ENCODE peak calls at places on chromosomes 4 and X, in four cellular contexts. B is suprapubic skin, W is choroid plexus epithelial cell, L is astrocyte of the spinal cord. P is an unnamed sample.
A peak's percentile ranks its signal among the peaks of the same experiment; 100 is the strongest.

GRCh38 chr4:4422856-4423485 is 36.1 kb downstream of the NSG1 start:
- DNase-seq in B (no peak), L (no peak), W (no peak), P (no peak)

GRCh38 chr4:1407657-1408333 is 1.6 kb upstream of the NKX1-1 start:
- DNase-seq in L (no peak), B (no peak), W (no peak), P (no peak)

GRCh38 chrX:111615227-111615626 is 65.7 kb upstream of the ALG13 start:
- DNase-seq in B (no peak), W (no peak), L (no peak), P (no peak)

GRCh38 chr4:118845552-118846065 is 9.7 kb upstream of the SEC24D start:
- DNase-seq in W (no peak), B (no peak), L (no peak), P (no peak)

GRCh38 chrX:101787934-101788333 is 128.3 kb upstream of the ARMCX2 start:
- DNase-seq in B (no peak), L (no peak), W (no peak), P (no peak)

GRCh38 chr4:157291071-157291470 is 70.5 kb downstream of the GRIA2 start:
- DNase-seq in W (peak; percentile 5), L (no peak), B (no peak), P (no peak)

GRCh38 chr4:156677656-156678055 is 293.9 kb downstream of the PDGFC start:
- DNase-seq in L (no peak), W (no peak), B (no peak), P (no peak)

GRCh38 chrX:16687514-16687913 is 25.0 kb downstream of the CTPS2 start:
- DNase-seq in W (no peak), B (no peak), L (no peak), P (no peak)

GRCh38 chr4:153988446-153988845 is 199.6 kb upstream of the SFRP2 start:
- DNase-seq in W (peak; percentile 7), L (peak; percentile 32), B (no peak), P (peak; percentile 53)

GRCh38 chr4:120725639-120726585 is 196.6 kb downstream of the PRDM5 start:
- DNase-seq in W (no peak), B (no peak), L (no peak), P (no peak)

GRCh38 chr4:26023191-26023972 is 109.4 kb downstream of the SMIM20 start:
- DNase-seq in L (peak; percentile 18), W (peak; percentile 35), B (no peak), P (no peak)

GRCh38 chr4:183343730-183344129 is 21.5 kb upstream of the CLDN24 start:
- DNase-seq in L (no peak), W (no peak), B (peak; percentile 24), P (no peak)

GRCh38 chrX:139126493-139126892 is 404.0 kb upstream of the F9 start:
- DNase-seq in B (no peak), W (no peak), L (no peak), P (no peak)

GRCh38 chrX:19849433-19850190 is 37.8 kb downstream of the SH3KBP1 start:
- DNase-seq in B (no peak), W (peak; percentile 29), L (no peak), P (no peak)

GRCh38 chrX:123878177-123878576 is 18.3 kb downstream of the XIAP start:
- DNase-seq in B (no peak), L (peak; percentile 34), W (peak; percentile 38), P (no peak)

GRCh38 chrX:49203536-49203935 is 3.5 kb upstream of the SYP start:
- DNase-seq in B (no peak), W (no peak), L (no peak), P (no peak)

GRCh38 chr4:119103263-119103662 is 32.4 kb upstream of the MYOZ2 start:
- DNase-seq in B (no peak), W (peak; percentile 98), L (peak; percentile 97), P (peak; percentile 92)

GRCh38 chrX:95885074-95885473 is 799.6 kb upstream of the DIAPH2 start:
- DNase-seq in B (no peak), L (peak; percentile 47), W (peak; percentile 55), P (peak; percentile 55)

GRCh38 chrX:149996515-149996914 is 58.2 kb upstream of the EOLA2 start:
- DNase-seq in W (no peak), L (no peak), B (no peak), P (no peak)

GRCh38 chr4:24624381-24624780 is 40.0 kb upstream of the DHX15 start:
- DNase-seq in L (no peak), B (no peak), W (peak; percentile 35), P (no peak)

GRCh38 chr4:48904101-48904500 is 2.5 kb downstream of the OCIAD2 start:
- DNase-seq in B (no peak), L (no peak), W (no peak), P (no peak)

GRCh38 chrX:63350551-63350950 is 581 bp downstream of the SPIN4 start:
- DNase-seq in L (no peak), W (no peak), B (no peak), P (no peak)

GRCh38 chrX:63784902-63785692 is at the start of gene ARHGEF9:
- DNase-seq in B (no peak), W (peak; percentile 5), L (no peak), P (no peak)

DNA sequence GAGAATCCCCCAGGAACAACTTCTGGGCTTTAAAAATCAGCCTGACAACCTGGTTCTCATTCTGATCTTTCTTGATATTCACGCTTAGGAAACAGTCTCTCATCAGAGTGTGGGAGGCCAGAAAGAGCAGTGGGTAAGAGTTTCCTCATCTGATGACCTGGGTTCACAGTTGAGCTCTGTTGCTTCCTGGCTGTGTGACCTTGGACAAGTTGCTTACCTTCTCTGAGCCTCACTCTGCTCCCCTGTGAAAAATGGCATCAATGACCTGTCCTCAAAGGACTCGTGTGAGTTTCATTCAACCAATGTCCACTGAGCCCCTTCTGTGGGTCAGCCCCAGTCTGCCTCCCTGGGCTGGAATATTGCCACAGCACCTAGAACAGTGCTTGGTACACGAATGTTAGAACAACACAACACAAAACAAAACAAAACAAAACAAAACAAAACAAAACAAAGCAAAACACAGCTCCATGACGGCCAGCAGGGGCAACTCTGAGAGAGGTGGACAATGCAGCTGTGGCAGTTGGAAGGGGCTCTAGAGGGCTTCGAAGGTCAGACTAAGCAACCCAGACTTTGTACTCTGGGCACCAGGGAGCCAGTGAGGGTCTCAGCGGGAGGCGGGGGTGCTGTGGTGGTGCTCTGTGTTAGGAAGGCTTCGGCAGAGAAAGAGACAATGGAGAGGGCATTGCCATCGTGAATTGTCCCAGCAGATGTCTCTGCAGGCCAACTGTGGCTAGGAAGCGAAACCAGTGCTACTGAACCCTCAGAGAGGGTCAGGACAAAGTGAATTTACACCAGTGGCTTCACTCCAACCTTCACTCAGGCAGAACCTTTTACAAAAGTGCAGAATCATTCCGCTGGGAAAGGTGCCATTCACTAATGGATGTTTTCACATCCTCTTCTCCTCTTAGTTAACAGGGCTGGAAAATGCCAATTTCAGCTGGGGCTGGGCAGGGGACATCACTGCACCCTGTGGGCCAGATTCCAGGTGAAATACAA is 14.3 kb upstream of the C4orf50 start:
- DNase-seq in W (no peak), L (no peak), B (no peak), P (no peak)
- TF ChIP-seq CTCF in W (no peak), L (no peak), B (no peak), P (no peak)

DNA sequence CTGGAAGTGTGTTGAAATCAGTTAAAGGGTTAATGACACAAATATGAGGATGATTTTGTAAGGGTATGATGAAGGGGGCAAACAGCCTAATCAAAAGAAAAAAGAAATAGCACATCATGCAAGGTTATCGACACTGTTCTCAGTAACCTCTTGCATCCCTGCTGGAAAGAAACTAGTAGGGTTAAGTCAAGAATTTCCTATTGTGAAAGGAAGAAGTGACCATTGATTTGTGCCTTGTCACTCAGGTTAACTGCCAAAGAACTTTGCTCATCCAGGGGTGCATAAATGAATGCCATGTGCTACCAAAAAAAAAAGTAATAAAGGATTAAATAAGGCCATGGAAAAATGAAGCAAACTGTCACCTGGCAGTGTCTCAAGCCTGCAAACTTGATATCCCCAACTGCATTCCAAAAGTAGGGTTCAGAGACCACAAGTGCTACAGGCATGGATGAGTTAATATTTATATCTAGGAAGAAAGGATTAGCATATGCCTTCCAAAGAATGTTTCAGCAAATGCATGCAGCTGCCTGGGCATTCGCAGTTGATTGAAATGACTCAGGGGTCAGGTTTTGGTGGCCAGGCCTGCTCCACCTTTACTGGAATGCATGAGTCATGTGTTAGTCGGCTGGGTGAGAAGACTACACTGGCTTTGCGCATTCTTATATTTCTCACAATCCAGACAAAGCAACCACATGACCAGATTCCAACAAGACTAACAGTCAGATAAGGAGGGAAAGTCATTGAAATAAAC is 78.4 kb upstream of the ATXN3L start:
- DNase-seq in L (peak; percentile 98), B (no peak), W (peak; percentile 98), P (peak; percentile 94)
- H3K4me3 ChIP-seq in L (no peak overlapping the region), B (no peak overlapping the region), W (no peak overlapping the region), P (no peak overlapping the region)

GRCh38 chrX:27924261-27924660 is 57.0 kb downstream of the DCAF8L1 start:
- DNase-seq in L (no peak), W (no peak), B (no peak), P (no peak)

GRCh38 chrX:27924718-27925117 is 56.5 kb downstream of the DCAF8L1 start:
- DNase-seq in L (no peak), B (no peak), W (no peak), P (no peak)

GRCh38 chrX:27917713-27918500 is 63.3 kb downstream of the DCAF8L1 start:
- DNase-seq in L (no peak), B (no peak), W (no peak), P (no peak)

GRCh38 chrX:27915617-27916016 is 65.6 kb downstream of the DCAF8L1 start:
- DNase-seq in W (peak; percentile 50), L (no peak), B (no peak), P (no peak)

GRCh38 chrX:27918799-27919198 is 62.5 kb downstream of the DCAF8L1 start:
- DNase-seq in B (no peak), L (peak; percentile 28), W (peak; percentile 46), P (peak; percentile 4)
- TF ChIP-seq CTCF in B (no peak), L (no peak), W (peak; percentile 51), P (peak; percentile 44)

GRCh38 chr4:3304831-3305609 is 12.2 kb downstream of the RGS12 start:
- DNase-seq in W (peak; percentile 23), L (peak; percentile 36), B (no peak), P (no peak)
- H3K4me3 ChIP-seq in W (no peak overlapping the region), L (no peak overlapping the region), B (no peak overlapping the region), P (no peak overlapping the region)

GRCh38 chr4:176563591-176563990 is 229.1 kb downstream of the VEGFC start:
- DNase-seq in L (no peak), W (peak; percentile 81), B (no peak), P (no peak)
- TF ChIP-seq CTCF in L (peak; percentile 16), W (peak; percentile 52), B (no peak), P (peak; percentile 26)

DNA sequence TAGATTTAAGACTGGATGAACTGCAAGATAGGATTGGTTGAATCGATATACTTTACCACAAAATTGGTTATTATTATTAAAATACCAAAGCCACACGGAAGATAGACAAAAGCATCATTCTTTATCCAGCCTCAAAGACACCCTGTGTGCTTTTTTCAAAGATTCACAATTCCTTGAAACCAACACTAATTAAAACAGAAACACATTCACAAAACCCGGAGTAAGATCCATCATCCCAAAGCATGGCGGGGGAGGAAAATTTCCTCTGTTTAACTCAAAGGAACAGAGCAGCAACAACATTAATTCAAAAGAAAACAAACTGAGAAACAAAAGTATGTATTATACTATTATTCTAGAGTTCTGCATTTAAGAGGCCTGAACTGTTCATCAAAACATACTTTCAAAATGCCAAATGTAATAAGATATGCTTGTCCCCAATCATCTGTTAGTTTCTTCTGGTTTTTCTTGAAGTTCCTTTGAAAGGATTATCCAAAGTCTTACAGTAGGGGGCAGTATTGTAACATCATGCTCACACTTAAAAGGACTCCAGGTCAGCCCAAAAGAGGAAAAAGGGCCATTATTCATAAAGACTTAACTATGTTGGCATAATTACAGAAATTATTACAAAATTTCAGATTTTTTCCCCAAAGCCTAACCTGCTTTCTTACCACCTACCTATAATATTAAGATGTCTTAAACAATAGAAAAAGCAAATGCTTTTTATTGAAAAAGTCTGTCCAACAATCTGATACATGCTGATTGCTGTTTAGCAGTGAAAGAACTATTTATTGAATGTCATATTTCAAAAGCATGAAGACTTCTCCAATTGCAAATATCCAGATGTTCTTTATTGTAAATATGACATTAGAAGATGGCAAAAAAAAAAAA is 168.7 kb downstream of the SCFD2 start:
- DNase-seq in L (peak; percentile 90), W (peak; percentile 95), B (no peak), P (peak; percentile 88)
- H3K4me3 ChIP-seq in L (peak overlapping the region; percentile 22), W (peak overlapping the region; percentile 49), B (no peak overlapping the region), P (no peak overlapping the region)

P was measured in astrocyte of the cerebellum.